ENCODE peak calls at places on chromosome 13, in four cellular contexts. V is coronary artery, S is tibial nerve, M is mucosa of descending colon. W is an unnamed sample.
A peak's percentile ranks its signal among the peaks of the same experiment; 100 is the strongest.

GRCh38 chr13:95524270-95524901 is 28.1 kb upstream of the CLDN10 start:
- DNase-seq in V (no peak), S (no peak), M (no peak), W (no peak)

GRCh38 chr13:97005631-97006262 is 11.5 kb upstream of the OXGR1 start:
- DNase-seq in M (no peak), V (no peak), S (no peak), W (no peak)

GRCh38 chr13:101127741-101128353 is 288.5 kb downstream of the NALCN start:
- DNase-seq in M (no peak), S (no peak), V (no peak), W (no peak)

GRCh38 chr13:102291587-102292218 is 110.1 kb downstream of the FGF14 start:
- DNase-seq in S (no peak), M (no peak), V (no peak), W (no peak)

GRCh38 chr13:52845766-52846566 is 2.5 kb downstream of the PCDH8 start:
- DNase-seq in S (no peak), M (peak; percentile 67), V (no peak), W (no peak)

GRCh38 chr13:75079226-75079625 is 402.7 kb downstream of the TBC1D4 start:
- DNase-seq in S (no peak), V (no peak), M (no peak), W (no peak)

GRCh38 chr13:80988752-80989151 is 647.8 kb upstream of the SPRY2 start:
- DNase-seq in S (no peak), M (no peak), V (no peak), W (no peak)

GRCh38 chr13:114017028-114017630 is 43.3 kb upstream of the C13orf46 start:
- DNase-seq in V (no peak), S (no peak), M (no peak), W (no peak)

GRCh38 chr13:75505327-75505726 is 23.4 kb upstream of the TBC1D4 start:
- DNase-seq in M (no peak), V (no peak), S (no peak), W (no peak)

GRCh38 chr13:74751739-74752138 is 617.5 kb upstream of the KLF12 start:
- DNase-seq in S (no peak), M (no peak), V (no peak), W (no peak)

GRCh38 chr13:101552286-101552685 is 99.8 kb downstream of the ITGBL1 start:
- DNase-seq in V (no peak), M (no peak), S (no peak), W (no peak)

DNA sequence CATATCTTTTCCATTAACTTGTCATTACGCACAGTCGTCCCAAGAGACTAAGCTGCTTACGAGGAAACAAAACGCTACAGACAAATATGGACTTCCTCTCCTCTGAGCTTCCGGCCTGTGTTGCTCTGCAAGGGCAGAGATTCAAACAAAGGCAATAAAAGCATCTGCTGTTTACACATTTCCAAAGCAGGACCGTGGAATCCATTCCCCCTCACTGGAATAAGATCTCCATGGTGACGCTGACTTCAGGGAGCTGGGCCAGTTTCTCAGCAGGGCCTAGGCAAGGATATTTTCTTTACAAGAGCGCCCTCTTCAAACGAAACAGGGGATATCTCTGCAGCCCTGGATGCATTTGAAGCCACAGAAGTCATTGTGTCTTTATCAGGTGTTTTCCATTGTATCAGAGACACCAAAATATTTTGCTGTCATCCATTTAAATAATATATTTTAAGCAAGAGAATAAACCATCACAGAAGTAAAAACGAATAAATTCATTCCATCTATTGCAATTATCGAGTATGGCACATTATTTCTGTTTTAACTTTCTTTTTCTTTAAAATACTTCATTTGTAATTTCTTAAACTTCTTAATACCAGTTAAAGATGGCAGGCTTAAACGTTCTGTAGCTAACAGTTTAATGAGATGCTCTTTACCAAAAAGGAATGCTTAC is 177.5 kb downstream of the DCLK1 start:
- DNase-seq in S (peak; percentile 70), M (no peak), V (peak; percentile 82), W (peak; percentile 94)
- H3K4me3 ChIP-seq in S (no peak overlapping the region), M (no peak overlapping the region), V (peak overlapping the region; percentile 44), W (no peak overlapping the region)

GRCh38 chr13:99721606-99722384 is 220.5 kb downstream of the TM9SF2 start:
- DNase-seq in M (no peak), V (no peak), S (no peak), W (no peak)
- H3K4me3 ChIP-seq in M (no peak overlapping the region), V (no peak overlapping the region), S (no peak overlapping the region), W (no peak overlapping the region)

DNA sequence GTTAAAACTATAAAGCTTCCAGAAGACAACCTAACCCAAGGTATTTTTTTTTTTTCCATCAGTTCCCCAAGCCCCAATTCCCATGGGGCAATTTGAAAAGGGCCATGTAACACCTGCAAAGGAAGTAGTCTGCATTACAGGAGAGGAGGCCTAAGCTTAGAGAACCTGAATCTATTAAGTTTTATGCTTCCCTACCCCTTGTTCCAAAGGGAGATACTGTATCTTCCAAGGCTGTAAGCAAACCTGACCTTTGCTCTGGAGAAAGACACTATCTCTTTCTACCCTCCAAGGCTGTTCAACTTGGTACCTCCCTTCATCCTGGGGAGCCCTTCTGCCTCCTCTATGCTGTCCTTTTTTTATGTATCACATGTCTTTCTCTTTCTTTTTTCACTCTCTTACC is 15.0 kb downstream of the KATNAL1 start:
- DNase-seq in M (no peak), S (no peak), V (no peak), W (no peak)
- H3K4me3 ChIP-seq in M (no peak overlapping the region), S (no peak overlapping the region), V (no peak overlapping the region), W (no peak overlapping the region)

DNA sequence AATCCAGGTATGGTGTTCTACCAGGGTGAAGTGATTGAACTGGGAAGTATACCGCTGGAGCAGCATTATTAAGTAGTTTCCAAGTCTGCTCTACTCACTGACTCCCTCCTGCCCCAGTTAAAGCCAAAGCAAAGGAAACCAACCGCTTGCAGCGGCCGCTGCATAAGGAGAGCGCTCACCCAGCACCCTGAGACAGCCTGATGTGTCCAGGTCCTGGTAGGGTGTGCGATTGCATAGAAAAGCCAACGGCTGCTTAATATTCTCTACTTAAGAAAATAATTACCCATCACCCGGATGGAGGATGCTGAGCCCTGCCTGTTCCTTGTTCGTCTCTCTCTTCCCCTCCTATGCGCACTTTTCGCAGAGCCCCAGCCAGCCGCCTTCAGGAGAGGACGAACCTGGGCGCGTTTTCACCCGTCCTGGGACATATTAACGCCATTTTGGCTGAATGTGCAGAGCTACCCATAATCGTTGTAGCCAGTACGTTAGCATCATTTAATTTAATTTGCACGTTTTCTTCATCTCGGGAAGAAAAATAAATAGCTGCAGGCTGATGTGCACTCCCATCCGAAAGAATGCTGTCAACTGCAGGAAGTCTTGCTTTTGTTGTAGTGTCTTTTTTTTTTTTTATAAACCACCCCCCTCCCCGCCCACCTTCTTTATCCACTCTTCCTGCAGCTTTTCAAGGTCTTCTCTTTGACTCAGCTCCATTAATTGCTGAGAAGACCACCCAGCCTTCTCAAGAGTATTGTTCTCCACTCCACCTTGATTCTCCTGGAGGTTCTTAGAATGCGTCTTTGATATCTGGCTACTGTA is 214.4 kb downstream of the TEX29 start:
- DNase-seq in S (no peak), M (no peak), V (no peak), W (no peak)
- H3K4me3 ChIP-seq in S (no peak overlapping the region), M (no peak overlapping the region), V (no peak overlapping the region), W (no peak overlapping the region)

DNA sequence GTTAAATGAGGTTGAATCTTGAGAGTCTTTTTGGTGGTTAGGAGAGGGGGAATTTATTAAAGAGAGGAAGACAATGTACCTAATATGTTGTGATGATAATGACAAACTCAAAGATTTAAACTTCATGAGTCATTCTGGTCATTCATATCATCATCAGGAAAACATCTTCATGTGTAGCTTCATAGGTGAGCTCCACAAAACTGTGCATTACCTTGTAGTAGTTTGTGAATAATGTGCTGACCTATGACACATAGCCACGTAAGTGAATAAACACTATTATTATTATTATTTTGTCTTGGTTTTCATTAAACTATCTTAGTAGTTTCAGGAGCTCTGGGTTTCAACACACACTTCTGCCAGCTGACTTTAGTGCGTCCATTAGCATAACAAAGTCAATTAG is 997 bp upstream of the GPC6 start:
- DNase-seq in M (no peak), S (no peak), V (no peak), W (no peak)
- H3K4me3 ChIP-seq in M (no peak overlapping the region), S (no peak overlapping the region), V (peak overlapping the region; percentile 80), W (no peak overlapping the region)

DNA sequence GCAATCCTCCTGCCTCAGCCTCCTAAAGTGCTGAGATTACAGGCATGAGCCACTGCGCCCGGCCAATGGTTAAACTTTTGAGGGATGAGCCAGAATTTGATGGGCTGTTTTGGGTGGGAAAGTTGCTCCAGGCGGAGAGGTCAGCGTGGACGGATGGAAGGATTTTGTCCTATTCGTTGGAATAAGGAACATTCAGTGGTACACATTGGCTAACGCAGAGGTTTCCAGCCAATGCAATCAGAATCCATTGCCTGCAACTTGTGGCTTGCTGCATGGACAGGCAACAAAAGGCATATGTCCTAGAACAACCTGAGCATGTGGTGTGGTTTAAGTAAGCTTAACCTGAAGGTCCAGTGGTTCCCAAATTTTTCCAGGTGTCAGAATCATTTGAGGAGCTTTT is 35.5 kb upstream of the C1QTNF9 start:
- DNase-seq in S (no peak), M (no peak), V (peak; percentile 53), W (no peak)
- H3K4me3 ChIP-seq in S (no peak overlapping the region), M (no peak overlapping the region), V (no peak overlapping the region), W (no peak overlapping the region)

GRCh38 chr13:36918246-36919060 is 1.6 kb downstream of the SMAD9 start:
- DNase-seq in V (no peak), M (no peak), S (no peak), W (no peak)
- H3K4me3 ChIP-seq in V (peak overlapping the region; percentile 90), M (no peak overlapping the region), S (peak overlapping the region; percentile 88), W (no peak overlapping the region)

GRCh38 chr13:79501538-79502232 is 20.7 kb downstream of the NDFIP2 start:
- DNase-seq in M (no peak), S (no peak), V (no peak), W (no peak)

GRCh38 chr13:79496188-79496587 is 15.2 kb downstream of the NDFIP2 start:
- DNase-seq in V (no peak), S (no peak), M (no peak), W (no peak)

GRCh38 chr13:79492918-79493594 is 12.1 kb downstream of the NDFIP2 start:
- DNase-seq in V (no peak), M (no peak), S (no peak), W (no peak)

GRCh38 chr13:79500829-79501228 is 19.9 kb downstream of the NDFIP2 start:
- DNase-seq in V (no peak), M (no peak), S (no peak), W (no peak)

DNA sequence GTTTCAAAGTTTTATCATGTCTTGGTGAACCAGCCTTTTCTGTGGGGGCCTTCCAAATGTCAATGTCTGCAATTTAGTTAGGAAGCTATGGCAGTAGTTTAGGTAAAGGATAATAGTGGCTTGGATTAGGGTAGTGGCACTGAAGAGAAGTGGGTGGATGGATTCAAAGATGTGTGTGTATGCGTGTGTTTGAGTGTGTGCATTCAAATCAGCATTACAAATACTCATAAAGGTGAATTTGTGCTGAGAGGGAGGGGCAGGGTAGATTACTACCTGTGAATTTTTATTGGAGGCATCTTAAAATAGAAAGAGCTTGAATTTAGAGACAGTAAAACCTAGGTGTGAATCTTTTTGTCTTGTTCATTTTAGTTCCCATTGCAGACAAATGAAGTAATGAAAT is 16.9 kb downstream of the NDFIP2 start:
- DNase-seq in V (no peak), S (no peak), M (no peak), W (no peak)
- H3K4me3 ChIP-seq in V (no peak overlapping the region), S (no peak overlapping the region), M (no peak overlapping the region), W (no peak overlapping the region)